ENCODE peak calls at places on chromosomes 13 and 19, in nine cellular contexts. F is T-helper 2 cell; G is stomach; B is choroid plexus epithelial cell; D is NCI-H1092 treated with DMSO at 0.1 percent for 48 hours; Q is anterior cingulate cortex; V is central memory CD8-positive, alpha-beta T cell; I is activated CD8-positive, alpha-beta memory T cell treated with anti-CD3 and anti-CD28 coated beads for 1 hour; K is ELF-1. E is an unnamed sample.
A peak's percentile ranks its signal among the peaks of the same experiment; 100 is the strongest.

GRCh38 chr19:1411255-1412191 is 4.1 kb downstream of the DAZAP1 start:
- DNase-seq in D (no peak), F (no peak), B (no peak), G (no peak), V (peak; percentile 37), I (no peak), Q (peak; percentile 94), K (no peak), E (peak; percentile 86)

GRCh38 chr19:47786566-47786965 is 8.1 kb downstream of the SELENOW start:
- DNase-seq in F (no peak), I (no peak), B (no peak), D (no peak), G (no peak), K (no peak), V (no peak), Q (no peak), E (no peak)

GRCh38 chr19:934865-935422 is 9.1 kb downstream of the ARID3A start:
- DNase-seq in K (no peak), B (peak; percentile 50), V (no peak), D (peak; percentile 93), F (no peak), I (no peak), G (peak; percentile 97), Q (peak; percentile 57), E (peak; percentile 93)

GRCh38 chr19:28296506-28296905 is 916.4 kb downstream of the UQCRFS1 start:
- DNase-seq in I (no peak), K (no peak), F (no peak), Q (no peak), B (peak; percentile 63), G (no peak), D (no peak), V (no peak), E (no peak)

GRCh38 chr19:4130635-4131438 is 6.9 kb upstream of the MAP2K2 start:
- DNase-seq in V (no peak), G (no peak), B (peak; percentile 88), Q (no peak), D (no peak), I (no peak), F (no peak), K (peak; percentile 21), E (no peak)

GRCh38 chr13:110387451-110388140 is 80.5 kb downstream of the COL4A2 start:
- DNase-seq in Q (no peak), F (no peak), I (no peak), D (no peak), G (no peak), V (no peak), B (peak; percentile 85), K (peak; percentile 85), E (peak; percentile 71)

GRCh38 chr13:27168870-27169525 is 2.6 kb downstream of the USP12 start:
- DNase-seq in G (no peak), F (no peak), I (no peak), K (no peak), V (no peak), Q (no peak), D (no peak), B (no peak), E (no peak)

GRCh38 chr13:95137096-95137495 is 164.2 kb downstream of the ABCC4 start:
- DNase-seq in F (no peak), K (no peak), Q (no peak), G (no peak), B (peak; percentile 29), D (no peak), V (no peak), I (no peak), E (no peak)

GRCh38 chr19:42540071-42540553 is 11.8 kb upstream of the CEACAM1 start:
- DNase-seq in G (peak; percentile 1), K (peak; percentile 48), F (no peak), I (no peak), D (peak; percentile 40), V (no peak), B (no peak), Q (peak; percentile 17), E (no peak)

GRCh38 chr19:43572172-43572588 is 3.1 kb downstream of the XRCC1 start:
- DNase-seq in V (no peak), B (no peak), G (no peak), Q (no peak), F (no peak), I (no peak), K (no peak), D (peak; percentile 7), E (no peak)

GRCh38 chr13:107883561-107884175 is 331.7 kb downstream of the LIG4 start:
- DNase-seq in Q (no peak), B (peak; percentile 71), K (no peak), F (no peak), I (no peak), D (no peak), G (no peak), V (no peak), E (no peak)

GRCh38 chr19:38877781-38878574 is at the start of gene RINL:
- DNase-seq in B (no peak), G (peak; percentile 46), I (peak; percentile 32), V (peak; percentile 45), K (no peak), Q (no peak), F (peak; percentile 49), D (peak; percentile 65), E (no peak)

GRCh38 chr19:1000095-1000494 is at the start of gene GRIN3B:
- DNase-seq in V (no peak), F (peak; percentile 59), I (peak; percentile 51), D (no peak), G (peak; percentile 60), B (peak; percentile 24), Q (no peak), K (peak; percentile 78), E (peak; percentile 69)

GRCh38 chr13:59038824-59039223 is 1124.9 kb downstream of the DIAPH3 start:
- DNase-seq in I (no peak), F (no peak), Q (no peak), B (peak; percentile 76), K (no peak), V (no peak), G (no peak), D (peak; percentile 38), E (no peak)

GRCh38 chr19:15144046-15144646 is 36.9 kb downstream of the SYDE1 start:
- DNase-seq in K (no peak), F (no peak), D (no peak), G (no peak), Q (no peak), I (no peak), V (no peak), B (peak; percentile 9), E (no peak)

GRCh38 chr13:99351772-99352171 is 44.6 kb upstream of the GPR183 start:
- DNase-seq in Q (no peak), D (no peak), F (no peak), I (no peak), B (no peak), K (no peak), G (no peak), V (peak; percentile 69), E (no peak)

GRCh38 chr19:28334419-28334818 is 878.5 kb downstream of the UQCRFS1 start:
- DNase-seq in K (no peak), V (no peak), G (no peak), F (no peak), Q (no peak), D (no peak), I (no peak), B (no peak), E (no peak)

GRCh38 chr19:42421101-42421500 is 6.1 kb downstream of the LIPE start:
- DNase-seq in G (no peak), I (no peak), F (no peak), D (no peak), K (no peak), B (no peak), Q (no peak), V (no peak), E (no peak)

GRCh38 chr19:46529622-46530451 is 34.2 kb upstream of the PNMA8B start:
- DNase-seq in Q (peak; percentile 58), K (peak; percentile 84), F (peak; percentile 68), B (peak; percentile 77), D (peak; percentile 13), V (peak; percentile 54), I (peak; percentile 43), G (peak; percentile 69), E (peak; percentile 79)